ENCODE peak calls at places on chromosome 9, in nine cellular contexts. S is stomach, X is transverse colon, U is SK-N-SH, L is HepG2, G is sigmoid colon, N is suprapubic skin, H is H1, J is K562. O is an unnamed sample.

GRCh38 chr9:93813687-93814560 is 141.2 kb downstream of the BARX1 start:
- DNase-seq in S (no peak), X (peak), U (peak), L (no peak), G (no peak), N (peak), H (no peak), J (no peak), O (no peak)

GRCh38 chr9:107251756-107252322 is 31.2 kb upstream of the RAD23B start:
- DNase-seq in S (peak), X (no peak), U (peak), L (peak), G (no peak), N (no peak), H (no peak), J (no peak), O (no peak)

GRCh38 chr9:93582115-93582514 is 5.7 kb downstream of the PHF2 start:
- DNase-seq in S (peak), X (peak), U (no peak), L (peak), G (no peak), N (no peak), H (no peak), J (no peak), O (no peak)

GRCh38 chr9:21056931-21057330 is 20.8 kb downstream of the IFNB1 start:
- DNase-seq in S (no peak), X (no peak), U (no peak), L (no peak), G (no peak), N (no peak), H (no peak), J (no peak), O (no peak)

GRCh38 chr9:136738960-136739359 is 3.8 kb downstream of the LCN10 start:
- DNase-seq in S (no peak), X (no peak), U (no peak), L (no peak), G (no peak), N (no peak), H (no peak), J (no peak), O (no peak)

GRCh38 chr9:112012026-112012902 is 115.7 kb downstream of the UGCG start:
- DNase-seq in S (peak), X (peak), U (no peak), L (peak), G (peak), N (no peak), H (no peak), J (no peak), O (peak)

GRCh38 chr9:107883496-107884120 is 394.0 kb upstream of the KLF4 start:
- DNase-seq in S (no peak), X (peak), U (no peak), L (no peak), G (no peak), N (no peak), H (no peak), J (no peak), O (no peak)

GRCh38 chr9:91060520-91061343 is 259.1 kb downstream of the SYK start:
- DNase-seq in S (peak), X (peak), U (no peak), L (peak), G (peak), N (no peak), H (no peak), J (no peak), O (no peak)

GRCh38 chr9:36191290-36191645 is 547 bp downstream of the CLTA start:
- DNase-seq in S (peak), X (peak), U (no peak), L (no peak), G (peak), N (no peak), H (no peak), J (no peak), O (no peak)

GRCh38 chr9:100700689-100701318 is 122.9 kb downstream of the CAVIN4 start:
- DNase-seq in S (no peak), X (no peak), U (peak), L (peak), G (no peak), N (no peak), H (no peak), J (peak), O (no peak)

GRCh38 chr9:132351404-132352050 is 3.3 kb downstream of the SETX start:
- DNase-seq in S (no peak), X (no peak), U (no peak), L (no peak), G (no peak), N (no peak), H (no peak), J (no peak), O (no peak)

GRCh38 chr9:130368631-130369103 is 76.1 kb upstream of the ASS1 start:
- DNase-seq in S (no peak), X (no peak), U (no peak), L (no peak), G (no peak), N (no peak), H (no peak), J (peak), O (no peak)

GRCh38 chr9:105264380-105264779 is 19.9 kb downstream of the SLC44A1 start:
- DNase-seq in S (no peak), X (no peak), U (no peak), L (no peak), G (no peak), N (no peak), H (no peak), J (no peak), O (no peak)

GRCh38 chr9:81113408-81114124 is 575.8 kb downstream of the TLE1 start:
- DNase-seq in S (no peak), X (no peak), U (no peak), L (no peak), G (no peak), N (no peak), H (no peak), J (no peak), O (no peak)

GRCh38 chr9:133499130-133499891 is 20.4 kb upstream of the SLC2A6 start:
- DNase-seq in S (no peak), X (no peak), U (no peak), L (peak), G (no peak), N (no peak), H (no peak), J (no peak), O (peak)

GRCh38 chr9:34374905-34375552 is 1.7 kb downstream of the MYORG start:
- DNase-seq in S (peak), X (peak), U (no peak), L (peak), G (no peak), N (no peak), H (no peak), J (no peak), O (no peak)

GRCh38 chr9:34378376-34379060 is 1.8 kb upstream of the MYORG start:
- DNase-seq in S (no peak), X (no peak), U (no peak), L (no peak), G (no peak), N (no peak), H (no peak), J (no peak), O (peak)

GRCh38 chr9:34375901-34376595 is 650 bp downstream of the MYORG start:
- DNase-seq in S (peak), X (peak), U (peak), L (peak), G (peak), N (no peak), H (no peak), J (peak), O (peak)

GRCh38 chr9:34377402-34377741 is 674 bp upstream of the MYORG start:
- DNase-seq in S (no peak), X (peak), U (peak), L (no peak), G (no peak), N (peak), H (no peak), J (no peak), O (peak)

DNA sequence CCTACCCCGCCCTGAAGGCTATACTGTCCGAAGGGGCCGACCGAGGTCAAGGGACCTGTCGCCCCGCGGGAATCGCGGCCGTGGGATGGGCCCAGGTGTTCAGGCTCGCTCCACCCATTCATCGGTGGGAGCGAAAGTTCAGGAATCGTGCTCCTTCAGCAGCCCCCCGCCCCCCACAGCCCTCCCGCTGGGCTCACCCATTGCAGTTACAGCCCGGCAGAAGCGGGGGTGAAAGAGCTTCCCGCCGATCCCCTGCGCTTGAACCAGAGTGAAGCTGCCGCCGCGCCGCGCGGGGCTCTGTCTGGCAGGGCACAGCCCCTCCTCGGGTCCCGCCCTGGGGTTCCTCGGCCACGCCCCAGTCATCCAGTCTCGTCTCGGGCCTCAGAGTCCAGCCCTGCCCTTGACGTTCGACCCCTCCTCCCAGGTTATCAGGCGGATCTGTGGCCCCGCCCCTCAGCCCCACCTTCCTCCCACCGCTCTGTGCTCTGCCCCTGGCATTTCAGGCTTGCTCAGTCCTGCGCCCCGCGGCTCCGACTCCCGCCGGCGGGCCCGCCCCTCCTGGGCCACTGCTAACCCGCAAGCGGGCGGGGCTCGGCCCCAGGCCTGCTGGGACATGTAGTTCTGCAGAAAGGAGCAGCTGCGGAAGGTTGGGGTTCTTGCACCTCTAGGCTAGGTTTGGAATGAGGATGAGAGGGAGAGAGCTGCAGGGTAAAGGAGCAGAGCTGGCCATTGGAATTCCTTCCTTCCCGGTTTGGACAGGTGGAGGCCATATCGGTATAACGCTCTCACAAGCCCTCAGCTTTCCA is at the start of gene MYORG:
- DNase-seq in S (peak), X (peak), U (peak), L (peak), G (peak), N (peak), H (peak), J (peak), O (peak)
- TF ChIP-seq POLR2AphosphoS5 in S (peak), X (peak), U (no peak), L (peak), G (peak), N (peak), H (no peak), J (no peak), O (peak)

GRCh38 chr9:3827175-3827574 is 301.4 kb upstream of the RFX3 start:
- DNase-seq in S (peak), X (peak), U (no peak), L (no peak), G (no peak), N (no peak), H (no peak), J (no peak), O (no peak)
- TF ChIP-seq EP300 in S (no peak), X (no peak), U (no peak), L (no peak), G (no peak), N (no peak), H (no peak), J (no peak), O (no peak)

GRCh38 chr9:3893519-3893918 is 367.7 kb upstream of the RFX3 start:
- DNase-seq in S (no peak), X (peak), U (no peak), L (no peak), G (no peak), N (no peak), H (no peak), J (no peak), O (no peak)

GRCh38 chr9:3888496-3888858 is 362.7 kb upstream of the RFX3 start:
- DNase-seq in S (no peak), X (no peak), U (no peak), L (no peak), G (no peak), N (no peak), H (no peak), J (no peak), O (no peak)

GRCh38 chr9:3884736-3885135 is 358.9 kb upstream of the RFX3 start:
- DNase-seq in S (no peak), X (no peak), U (no peak), L (no peak), G (no peak), N (no peak), H (no peak), J (no peak), O (no peak)

GRCh38 chr9:3887121-3887797 is 361.5 kb upstream of the RFX3 start:
- DNase-seq in S (no peak), X (no peak), U (no peak), L (no peak), G (no peak), N (no peak), H (no peak), J (no peak), O (no peak)

GRCh38 chr9:3887798-3888495 is 362.1 kb upstream of the RFX3 start:
- DNase-seq in S (no peak), X (no peak), U (no peak), L (no peak), G (no peak), N (no peak), H (no peak), J (no peak), O (no peak)
- TF ChIP-seq POLR2AphosphoS5 in S (no peak), X (no peak), U (no peak), L (no peak), G (no peak), N (no peak), H (no peak), J (no peak), O (no peak)

GRCh38 chr9:113640418-113640817 is 176.9 kb downstream of the RGS3 start:
- DNase-seq in S (no peak), X (no peak), U (no peak), L (no peak), G (peak), N (peak), H (no peak), J (no peak), O (no peak)
- TF ChIP-seq EP300 in S (no peak), X (no peak), U (no peak), L (no peak), G (no peak), N (no peak), H (no peak), J (no peak), O (no peak)

DNA sequence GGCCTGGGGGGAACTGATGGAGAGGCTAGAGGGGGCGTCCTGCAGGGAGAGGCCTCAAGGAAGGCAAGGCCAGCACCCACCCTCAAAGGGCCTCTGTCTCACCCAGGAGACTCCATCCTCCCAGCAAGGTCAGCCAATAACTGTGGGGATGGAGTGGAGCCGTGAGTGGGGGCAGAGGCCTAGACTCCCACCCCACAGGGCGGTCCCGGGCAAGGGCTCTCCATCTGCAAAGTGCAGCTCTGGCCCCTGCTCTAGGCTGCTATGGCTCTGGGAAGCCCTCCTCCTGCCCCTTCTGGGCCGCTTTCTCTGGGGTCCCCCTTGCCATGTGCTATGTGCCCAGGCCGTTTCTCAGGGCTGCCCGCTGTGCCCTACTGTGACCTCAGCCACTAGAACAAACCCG is 14.0 kb downstream of the FPGS start:
- DNase-seq in S (no peak), X (no peak), U (no peak), L (no peak), G (no peak), N (no peak), H (no peak), J (no peak), O (peak)
- TF ChIP-seq POLR2AphosphoS5 in S (no peak), X (no peak), U (no peak), L (no peak), G (no peak), N (no peak), H (no peak), J (no peak), O (no peak)